ENCODE peak calls at places on chromosome 2, in four cellular contexts. B is dermis blood vessel endothelial cell, A is GM10248, I is T-cell. M is an unnamed sample.

GRCh38 chr2:127531133-127531709 is 4.3 kb upstream of the MYO7B start:
- DNase-seq in A (no peak), I (no peak), B (no peak), M (peak)

GRCh38 chr2:158486150-158486969 is 29.6 kb downstream of the PKP4 start:
- DNase-seq in I (no peak), A (no peak), B (no peak), M (no peak)

GRCh38 chr2:170394988-170395387 is 217.0 kb downstream of the MYO3B start:
- DNase-seq in B (no peak), I (no peak), A (no peak), M (no peak)

GRCh38 chr2:45128580-45128997 is 119.3 kb upstream of the SIX2 start:
- DNase-seq in B (peak), I (no peak), A (no peak), M (peak)

GRCh38 chr2:133287709-133288108 is 280.6 kb downstream of the NCKAP5 start:
- DNase-seq in B (no peak), A (no peak), I (no peak), M (peak)

GRCh38 chr2:46829240-46829970 is 86.2 kb downstream of the MCFD2 start:
- DNase-seq in I (no peak), A (no peak), B (no peak), M (no peak)

GRCh38 chr2:114122861-114123391 is 233.0 kb downstream of the ACTR3 start:
- DNase-seq in A (no peak), B (no peak), I (no peak), M (no peak)

GRCh38 chr2:215961981-215962380 is 51.4 kb downstream of the MREG start:
- DNase-seq in A (no peak), I (no peak), B (no peak), M (no peak)

GRCh38 chr2:126863336-126864015 is 35.2 kb upstream of the TEX51 start:
- DNase-seq in A (no peak), I (no peak), B (no peak), M (no peak)

GRCh38 chr2:11553661-11554429 is 20.0 kb downstream of the GREB1 start:
- DNase-seq in A (no peak), B (peak), I (no peak), M (peak)

GRCh38 chr2:219490600-219491130 is 8.0 kb upstream of the GMPPA start:
- DNase-seq in B (no peak), I (no peak), A (no peak), M (no peak)

GRCh38 chr2:190413421-190413820 is 5.3 kb downstream of the MFSD6 start:
- DNase-seq in I (no peak), B (peak), A (no peak), M (no peak)

GRCh38 chr2:156332452-156333273 is at the start of gene NR4A2:
- DNase-seq in A (peak), I (peak), B (peak), M (peak)

GRCh38 chr2:161373939-161374338 is 42.2 kb upstream of the TBR1 start:
- DNase-seq in B (peak), I (no peak), A (no peak), M (peak)